ENCODE peak calls at places on chromosomes 7 and 10, in five cellular contexts. G is A549, Y is cardiac fibroblast, C is fibroblast of pulmonary artery, S is thoracic aorta. A is an unnamed sample.

GRCh38 chr10:25811141-25811685 is 122.8 kb upstream of the MYO3A start:
- DNase-seq in G (no peak), Y (peak), C (no peak), S (no peak), A (no peak)

GRCh38 chr7:2191026-2191425 is 41.7 kb downstream of the MAD1L1 start:
- DNase-seq in G (no peak), Y (no peak), C (no peak), S (no peak), A (no peak)

GRCh38 chr7:114364151-114364550 is 50.5 kb upstream of the FOXP2 start:
- DNase-seq in G (no peak), Y (no peak), C (no peak), S (no peak), A (no peak)

GRCh38 chr7:69599211-69599878 is 1.1 kb downstream of the AUTS2 start:
- DNase-seq in G (peak), Y (no peak), C (no peak), S (no peak), A (no peak)

GRCh38 chr10:97939446-97939990 is 89.9 kb downstream of the GOLGA7B start:
- DNase-seq in G (no peak), Y (no peak), C (no peak), S (no peak), A (no peak)

GRCh38 chr10:48215148-48215982 is 59.1 kb downstream of the FRMPD2 start:
- DNase-seq in G (peak), Y (peak), C (peak), S (no peak), A (peak)

GRCh38 chr7:29609162-29610030 is 45.8 kb downstream of the PRR15 start:
- DNase-seq in G (peak), Y (peak), C (peak), S (no peak), A (no peak)

GRCh38 chr7:123580406-123581161 is 21.0 kb upstream of the ASB15 start:
- DNase-seq in G (no peak), Y (peak), C (peak), S (no peak), A (peak)

GRCh38 chr7:150805864-150806263 is 5.3 kb downstream of the TMEM176A start:
- DNase-seq in G (no peak), Y (no peak), C (no peak), S (no peak), A (no peak)

GRCh38 chr7:156906281-156906680 is 13.3 kb upstream of the LMBR1 start:
- DNase-seq in G (no peak), Y (no peak), C (no peak), S (no peak), A (no peak)

GRCh38 chr10:104032144-104032775 is 53.4 kb downstream of the COL17A1 start:
- DNase-seq in G (no peak), Y (no peak), C (no peak), S (no peak), A (no peak)

GRCh38 chr10:75127481-75127880 is 16.0 kb downstream of the SAMD8 start:
- DNase-seq in G (no peak), Y (peak), C (peak), S (no peak), A (no peak)

GRCh38 chr7:99013266-99014112 is 130.4 kb downstream of the SMURF1 start:
- DNase-seq in G (no peak), Y (no peak), C (no peak), S (no peak), A (no peak)

GRCh38 chr10:70324341-70324861 is 40.6 kb upstream of the NPFFR1 start:
- DNase-seq in G (no peak), Y (no peak), C (no peak), S (no peak), A (no peak)

GRCh38 chr10:97334370-97335175 is at the start of gene FRAT2:
- DNase-seq in G (peak), Y (peak), C (peak), S (peak), A (peak)

GRCh38 chr10:78800535-78801320 is 268.0 kb upstream of the ZMIZ1 start:
- DNase-seq in G (no peak), Y (no peak), C (no peak), S (no peak), A (no peak)

GRCh38 chr7:149432121-149432691 is 28.7 kb downstream of the ZNF777 start:
- DNase-seq in G (no peak), Y (no peak), C (no peak), S (no peak), A (no peak)

DNA sequence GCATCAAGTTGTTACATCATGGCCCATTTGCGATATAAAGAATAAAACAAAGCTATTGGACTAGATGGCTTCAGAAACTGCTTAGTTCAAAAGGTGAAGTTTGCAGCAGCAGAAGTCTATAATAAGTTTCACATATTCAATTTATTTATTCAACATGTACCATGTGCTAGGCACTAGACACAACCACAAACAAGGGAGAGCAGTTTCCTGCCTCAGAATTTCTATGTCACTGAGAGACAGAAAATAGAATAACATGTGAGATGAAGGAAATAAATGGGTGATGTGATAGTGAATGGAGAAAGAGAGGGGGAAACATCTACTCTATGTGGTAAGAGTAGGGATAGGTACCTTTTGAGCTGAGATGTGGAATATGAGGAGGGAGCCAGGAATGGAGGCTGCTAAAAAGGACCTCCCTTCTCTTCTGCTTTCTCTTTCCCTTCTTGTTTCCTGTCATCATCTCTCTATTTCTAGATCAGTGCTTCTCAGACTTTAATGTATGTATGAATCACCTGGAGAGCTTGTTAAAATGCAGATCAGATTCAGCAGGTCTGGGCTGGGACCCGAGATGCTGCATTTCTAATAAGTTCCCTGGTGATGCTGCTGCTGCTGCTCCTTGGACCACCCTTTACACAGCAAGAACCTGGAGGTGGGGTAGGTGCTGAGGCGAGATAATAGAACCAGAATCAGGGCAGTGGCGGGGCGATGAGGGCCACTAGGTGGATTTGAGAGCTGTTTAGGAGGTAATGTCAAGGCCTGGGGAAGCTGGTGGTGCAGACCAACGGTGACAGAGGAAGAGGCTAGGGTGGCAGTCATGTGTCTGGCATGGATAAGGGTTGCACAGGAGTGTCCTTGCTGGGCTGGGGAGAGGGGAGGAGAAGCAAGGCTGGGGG is 13.7 kb upstream of the INMT start:
- DNase-seq in G (no peak), Y (no peak), C (no peak), S (no peak), A (no peak)
- H3K4me3 ChIP-seq in G (no peak), Y (no peak), C (no peak), S (no peak), A (no peak)

GRCh38 chr10:93894516-93895378 is 969 bp downstream of the SLC35G1 start:
- DNase-seq in G (no peak), Y (peak), C (no peak), S (no peak), A (no peak)
- H3K4me3 ChIP-seq in G (peak), Y (peak), C (peak), S (peak), A (peak)

DNA sequence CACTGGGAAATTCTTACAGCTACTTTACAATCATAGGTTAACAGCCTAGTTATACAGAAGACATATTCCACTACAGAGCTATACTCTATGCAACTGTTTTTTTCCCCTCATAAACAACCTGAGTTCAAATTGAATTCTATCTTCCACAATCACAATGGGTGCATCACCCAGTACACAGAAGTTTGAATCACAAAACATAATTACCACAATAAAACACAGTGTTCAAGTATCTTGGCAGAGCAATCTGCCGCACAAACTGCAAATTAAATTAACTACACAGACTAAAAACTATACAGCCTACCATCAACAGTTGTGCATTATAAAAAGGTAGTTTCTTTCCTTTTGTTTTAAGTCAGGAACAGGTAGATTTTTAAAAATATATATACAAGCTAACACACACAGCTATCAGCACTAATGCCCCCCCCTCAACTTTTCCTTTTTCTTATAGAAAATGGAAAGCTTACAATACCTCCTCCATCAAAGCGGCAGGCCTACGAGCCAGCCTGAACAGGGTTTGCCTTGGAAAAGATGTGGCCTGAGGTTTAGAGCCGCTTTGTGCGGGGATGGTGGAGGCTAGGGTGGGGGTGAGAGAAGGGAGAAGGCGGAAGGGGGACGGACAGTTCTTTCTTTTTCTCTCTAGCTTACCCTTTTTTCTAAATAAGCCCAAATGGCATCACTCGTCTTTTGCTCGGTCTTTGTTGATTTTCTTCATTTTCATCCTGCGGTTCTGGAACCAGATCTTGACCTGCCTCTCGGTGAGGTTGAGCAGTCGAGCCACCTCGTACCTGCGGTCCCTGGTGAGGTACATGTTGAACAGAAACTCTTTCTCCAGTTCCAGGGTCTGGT is 2.2 kb downstream of the HOXA9 start:
- DNase-seq in G (no peak), Y (no peak), C (no peak), S (no peak), A (no peak)
- H3K4me3 ChIP-seq in G (no peak), Y (no peak), C (no peak), S (no peak), A (no peak)

GRCh38 chr7:27098493-27099223 is 2.9 kb upstream of the HOXA1 start:
- DNase-seq in G (no peak), Y (no peak), C (no peak), S (no peak), A (no peak)
- H3K4me3 ChIP-seq in G (no peak), Y (no peak), C (peak), S (peak), A (peak)

DNA sequence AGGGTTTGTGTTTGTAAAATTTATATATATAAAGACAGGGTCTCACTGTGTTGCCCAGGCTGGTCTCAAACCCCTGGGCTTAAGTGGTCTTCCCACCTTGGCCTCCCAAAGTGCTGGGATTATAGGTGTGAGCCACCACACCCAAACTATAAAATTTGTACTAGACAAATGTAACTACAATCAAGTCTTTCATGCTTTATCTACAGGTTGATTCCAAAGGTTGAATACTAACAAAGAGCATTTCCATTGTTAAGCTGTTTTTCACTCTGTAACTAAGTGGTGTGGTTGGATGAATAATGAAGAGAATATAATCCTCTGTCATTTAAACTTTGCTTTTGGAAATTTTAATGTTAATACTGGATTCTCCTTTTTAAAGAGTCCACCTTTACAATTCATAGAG is 22.5 kb downstream of the WDR37 start:
- DNase-seq in G (no peak), Y (no peak), C (no peak), S (no peak), A (no peak)
- H3K4me3 ChIP-seq in G (no peak), Y (no peak), C (no peak), S (no peak), A (no peak)

DNA sequence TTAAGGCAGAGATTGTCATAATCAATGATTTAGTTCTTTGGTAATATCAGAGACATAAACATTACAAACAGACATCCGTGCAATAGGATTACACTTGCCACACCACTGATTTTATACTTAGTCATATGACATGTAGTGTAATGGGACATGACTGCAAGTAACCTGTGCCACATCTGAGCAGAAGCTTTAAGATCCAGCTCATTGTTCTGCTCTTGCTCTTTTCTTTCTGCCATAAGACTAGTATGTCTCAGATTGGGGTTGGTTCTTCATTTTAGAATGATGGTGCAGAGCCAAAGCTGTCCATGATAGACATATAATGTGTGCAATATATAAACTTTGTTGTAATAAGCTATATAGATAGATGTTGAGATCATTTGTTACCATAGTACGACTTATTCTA is 119.7 kb upstream of the SEMA3A start:
- DNase-seq in G (no peak), Y (no peak), C (no peak), S (no peak), A (no peak)
- H3K4me3 ChIP-seq in G (no peak), Y (no peak), C (no peak), S (no peak), A (no peak)

DNA sequence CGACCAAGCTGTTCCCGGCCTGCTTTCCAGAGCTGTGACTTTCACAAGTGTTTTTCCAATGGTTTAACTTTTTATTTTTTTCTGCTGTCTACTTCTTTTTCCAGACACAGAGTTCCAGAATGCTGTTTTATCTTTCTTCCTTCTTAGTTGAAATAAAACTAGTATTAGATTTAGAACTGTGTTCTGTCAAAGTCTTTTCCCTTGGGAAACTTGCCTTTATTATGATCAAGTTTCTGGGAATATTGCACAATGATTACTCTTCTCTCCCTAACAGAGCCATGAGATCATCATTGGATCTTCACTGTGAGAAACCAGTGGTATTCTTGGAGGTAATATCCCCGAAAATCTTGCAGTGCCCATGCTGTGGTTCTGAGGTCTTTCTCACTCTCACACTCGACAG is 104.9 kb upstream of the KCND2 start:
- DNase-seq in G (no peak), Y (peak), C (peak), S (no peak), A (no peak)
- H3K4me3 ChIP-seq in G (no peak), Y (no peak), C (no peak), S (no peak), A (no peak)

GRCh38 chr7:108455524-108455832 is 758 bp downstream of the NRCAM start:
- DNase-seq in G (no peak), Y (no peak), C (no peak), S (no peak), A (no peak)

GRCh38 chr7:108452707-108453106 is 3.5 kb downstream of the NRCAM start:
- DNase-seq in G (peak), Y (peak), C (peak), S (no peak), A (peak)

GRCh38 chr7:108453320-108453719 is 2.9 kb downstream of the NRCAM start:
- DNase-seq in G (no peak), Y (no peak), C (no peak), S (no peak), A (no peak)

GRCh38 chr7:108454674-108455523 is 1.3 kb downstream of the NRCAM start:
- DNase-seq in G (peak), Y (peak), C (peak), S (no peak), A (no peak)

GRCh38 chr7:108454317-108454673 is 1.9 kb downstream of the NRCAM start:
- DNase-seq in G (no peak), Y (no peak), C (no peak), S (no peak), A (no peak)
- H3K4me3 ChIP-seq in G (peak), Y (peak), C (peak), S (peak), A (peak)

GRCh38 chr7:134328900-134329299 is 12.2 kb upstream of the SLC35B4 start:
- DNase-seq in G (no peak), Y (no peak), C (no peak), S (no peak), A (no peak)
- H3K4me3 ChIP-seq in G (no peak), Y (no peak), C (no peak), S (no peak), A (no peak)

DNA sequence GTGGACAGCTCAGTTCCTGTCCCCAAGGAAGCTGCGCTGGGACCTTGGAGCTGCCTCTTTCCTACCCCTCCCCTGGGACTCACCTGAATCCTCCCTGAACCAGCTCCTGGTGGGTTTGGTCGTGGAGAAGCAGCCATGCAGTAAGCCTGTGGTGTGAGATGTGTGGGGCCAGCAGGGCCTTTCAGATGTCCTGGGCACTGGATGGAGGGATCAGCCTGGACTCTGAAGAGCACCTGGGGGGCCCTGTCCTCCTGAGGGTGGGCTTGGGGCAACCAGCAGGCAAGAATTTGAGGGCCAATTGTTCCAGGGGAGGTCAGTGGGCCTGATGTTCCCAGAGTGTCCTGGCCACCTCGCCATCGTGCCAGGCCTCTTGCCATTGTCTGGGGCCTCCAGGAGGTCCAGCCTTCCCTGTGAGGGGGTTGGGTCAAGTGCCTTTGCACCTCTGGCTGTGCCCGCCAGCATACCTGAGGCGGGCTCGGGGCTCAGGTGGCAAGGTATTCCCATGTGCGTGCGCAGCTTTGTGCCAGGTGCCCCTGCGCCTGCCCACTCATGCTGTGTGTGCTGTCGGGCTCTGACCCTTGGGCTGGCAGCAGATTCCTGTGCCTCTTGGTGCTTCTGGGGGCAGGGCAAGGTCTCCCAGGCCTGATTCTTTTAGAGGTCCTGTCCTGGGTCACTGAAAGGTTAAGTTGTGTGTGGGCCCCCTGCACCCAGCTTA is 7.3 kb downstream of the TRIM8 start:
- DNase-seq in G (no peak), Y (no peak), C (no peak), S (no peak), A (no peak)
- H3K4me3 ChIP-seq in G (no peak), Y (no peak), C (no peak), S (no peak), A (no peak)